ENCODE peak calls at places on chromosome 6, in eight cellular contexts. One of them, this sample, is unnamed.

GRCh38 chr6:109891924-109892323 is 86.2 kb upstream of the GPR6 start:
- DNase-seq in right lobe of liver: no peak
- DNase-seq in heart right ventricle: no peak
- DNase-seq in right cardiac atrium: no peak
- DNase-seq in upper lobe of right lung: no peak
- DNase-seq in pancreas: no peak
- DNase-seq in PC-9: no peak
- DNase-seq in GM23248: no peak
- DNase-seq in this sample: no peak

GRCh38 chr6:31558631-31559500 is 11.5 kb downstream of the NFKBIL1 start:
- DNase-seq in right lobe of liver: peak; percentile 64
- DNase-seq in heart right ventricle: no peak
- DNase-seq in right cardiac atrium: peak; percentile 64
- DNase-seq in upper lobe of right lung: peak; percentile 74
- DNase-seq in pancreas: no peak
- DNase-seq in PC-9: no peak
- DNase-seq in GM23248: peak; percentile 44
- DNase-seq in this sample: no peak

GRCh38 chr6:6058054-6058444 is 51.3 kb upstream of the NRN1 start:
- DNase-seq in right lobe of liver: no peak
- DNase-seq in heart right ventricle: no peak
- DNase-seq in right cardiac atrium: no peak
- DNase-seq in upper lobe of right lung: no peak
- DNase-seq in pancreas: no peak
- DNase-seq in PC-9: no peak
- DNase-seq in GM23248: no peak
- DNase-seq in this sample: no peak

GRCh38 chr6:33779305-33779704 is 9.6 kb downstream of the LEMD2 start:
- DNase-seq in right lobe of liver: no peak
- DNase-seq in heart right ventricle: no peak
- DNase-seq in right cardiac atrium: no peak
- DNase-seq in upper lobe of right lung: no peak
- DNase-seq in pancreas: no peak
- DNase-seq in PC-9: no peak
- DNase-seq in GM23248: no peak
- DNase-seq in this sample: no peak

GRCh38 chr6:80142586-80142985 is 36.1 kb downstream of the BCKDHB start:
- DNase-seq in right lobe of liver: no peak
- DNase-seq in heart right ventricle: no peak
- DNase-seq in right cardiac atrium: no peak
- DNase-seq in upper lobe of right lung: no peak
- DNase-seq in pancreas: no peak
- DNase-seq in PC-9: no peak
- DNase-seq in GM23248: no peak
- DNase-seq in this sample: no peak

GRCh38 chr6:36386495-36387439 is 702 bp downstream of the ETV7 start:
- DNase-seq in right lobe of liver: no peak
- DNase-seq in heart right ventricle: peak; percentile 31
- DNase-seq in right cardiac atrium: peak; percentile 61
- DNase-seq in upper lobe of right lung: peak; percentile 69
- DNase-seq in pancreas: peak; percentile 29
- DNase-seq in PC-9: peak; percentile 29
- DNase-seq in GM23248: peak; percentile 72
- DNase-seq in this sample: peak; percentile 41

GRCh38 chr6:33848498-33848897 is 44.7 kb upstream of the MLN start:
- DNase-seq in right lobe of liver: no peak
- DNase-seq in heart right ventricle: no peak
- DNase-seq in right cardiac atrium: peak; percentile 16
- DNase-seq in upper lobe of right lung: no peak
- DNase-seq in pancreas: no peak
- DNase-seq in PC-9: no peak
- DNase-seq in GM23248: no peak
- DNase-seq in this sample: no peak

GRCh38 chr6:110097443-110097842 is 82.0 kb downstream of the WASF1 start:
- DNase-seq in right lobe of liver: no peak
- DNase-seq in heart right ventricle: no peak
- DNase-seq in right cardiac atrium: no peak
- DNase-seq in upper lobe of right lung: no peak
- DNase-seq in pancreas: no peak
- DNase-seq in PC-9: no peak
- DNase-seq in GM23248: peak; percentile 18
- DNase-seq in this sample: no peak

GRCh38 chr6:19754686-19755085 is 82.5 kb upstream of the ID4 start:
- DNase-seq in right lobe of liver: no peak
- DNase-seq in heart right ventricle: no peak
- DNase-seq in right cardiac atrium: no peak
- DNase-seq in upper lobe of right lung: no peak
- DNase-seq in pancreas: no peak
- DNase-seq in PC-9: no peak
- DNase-seq in GM23248: peak; percentile 32
- DNase-seq in this sample: no peak

GRCh38 chr6:139027620-139028182 is 844 bp upstream of the ABRACL start:
- DNase-seq in right lobe of liver: peak; percentile 71
- DNase-seq in heart right ventricle: no peak
- DNase-seq in right cardiac atrium: no peak
- DNase-seq in upper lobe of right lung: no peak
- DNase-seq in pancreas: no peak
- DNase-seq in PC-9: peak; percentile 14
- DNase-seq in GM23248: peak; percentile 64
- DNase-seq in this sample: no peak

GRCh38 chr6:7561153-7561964 is 19.9 kb downstream of the DSP start:
- DNase-seq in right lobe of liver: peak; percentile 94
- DNase-seq in heart right ventricle: peak; percentile 18
- DNase-seq in right cardiac atrium: no peak
- DNase-seq in upper lobe of right lung: no peak
- DNase-seq in pancreas: peak; percentile 95
- DNase-seq in PC-9: no peak
- DNase-seq in GM23248: peak; percentile 51
- DNase-seq in this sample: no peak

GRCh38 chr6:111828799-111829198 is 44.5 kb downstream of the FYN start:
- DNase-seq in right lobe of liver: no peak
- DNase-seq in heart right ventricle: no peak
- DNase-seq in right cardiac atrium: no peak
- DNase-seq in upper lobe of right lung: no peak
- DNase-seq in pancreas: no peak
- DNase-seq in PC-9: no peak
- DNase-seq in GM23248: no peak
- DNase-seq in this sample: no peak

GRCh38 chr6:112086744-112087135 is 542 bp downstream of the TUBE1 start:
- DNase-seq in right lobe of liver: no peak
- DNase-seq in heart right ventricle: no peak
- DNase-seq in right cardiac atrium: no peak
- DNase-seq in upper lobe of right lung: no peak
- DNase-seq in pancreas: no peak
- DNase-seq in PC-9: no peak
- DNase-seq in GM23248: peak; percentile 72
- DNase-seq in this sample: no peak

GRCh38 chr6:27865952-27866369 is 46.2 kb downstream of the OR2B2 start:
- DNase-seq in right lobe of liver: no peak
- DNase-seq in heart right ventricle: no peak
- DNase-seq in right cardiac atrium: peak; percentile 48
- DNase-seq in upper lobe of right lung: no peak
- DNase-seq in pancreas: no peak
- DNase-seq in PC-9: no peak
- DNase-seq in GM23248: peak; percentile 49
- DNase-seq in this sample: no peak

GRCh38 chr6:27870486-27870885 is 41.7 kb downstream of the OR2B2 start:
- DNase-seq in right lobe of liver: no peak
- DNase-seq in heart right ventricle: no peak
- DNase-seq in right cardiac atrium: no peak
- DNase-seq in upper lobe of right lung: no peak
- DNase-seq in pancreas: no peak
- DNase-seq in PC-9: no peak
- DNase-seq in GM23248: no peak
- DNase-seq in this sample: no peak

GRCh38 chr6:27866370-27867050 is 45.7 kb downstream of the OR2B2 start:
- DNase-seq in right lobe of liver: no peak
- DNase-seq in heart right ventricle: no peak
- DNase-seq in right cardiac atrium: no peak
- DNase-seq in upper lobe of right lung: no peak
- DNase-seq in pancreas: no peak
- DNase-seq in PC-9: peak; percentile 25
- DNase-seq in GM23248: peak; percentile 74
- DNase-seq in this sample: no peak

GRCh38 chr6:27867051-27867940 is 44.9 kb downstream of the OR2B2 start:
- DNase-seq in right lobe of liver: peak; percentile 85
- DNase-seq in heart right ventricle: peak; percentile 53
- DNase-seq in right cardiac atrium: peak; percentile 85
- DNase-seq in upper lobe of right lung: peak; percentile 87
- DNase-seq in pancreas: no peak
- DNase-seq in PC-9: peak; percentile 72
- DNase-seq in GM23248: peak; percentile 85
- DNase-seq in this sample: no peak

DNA sequence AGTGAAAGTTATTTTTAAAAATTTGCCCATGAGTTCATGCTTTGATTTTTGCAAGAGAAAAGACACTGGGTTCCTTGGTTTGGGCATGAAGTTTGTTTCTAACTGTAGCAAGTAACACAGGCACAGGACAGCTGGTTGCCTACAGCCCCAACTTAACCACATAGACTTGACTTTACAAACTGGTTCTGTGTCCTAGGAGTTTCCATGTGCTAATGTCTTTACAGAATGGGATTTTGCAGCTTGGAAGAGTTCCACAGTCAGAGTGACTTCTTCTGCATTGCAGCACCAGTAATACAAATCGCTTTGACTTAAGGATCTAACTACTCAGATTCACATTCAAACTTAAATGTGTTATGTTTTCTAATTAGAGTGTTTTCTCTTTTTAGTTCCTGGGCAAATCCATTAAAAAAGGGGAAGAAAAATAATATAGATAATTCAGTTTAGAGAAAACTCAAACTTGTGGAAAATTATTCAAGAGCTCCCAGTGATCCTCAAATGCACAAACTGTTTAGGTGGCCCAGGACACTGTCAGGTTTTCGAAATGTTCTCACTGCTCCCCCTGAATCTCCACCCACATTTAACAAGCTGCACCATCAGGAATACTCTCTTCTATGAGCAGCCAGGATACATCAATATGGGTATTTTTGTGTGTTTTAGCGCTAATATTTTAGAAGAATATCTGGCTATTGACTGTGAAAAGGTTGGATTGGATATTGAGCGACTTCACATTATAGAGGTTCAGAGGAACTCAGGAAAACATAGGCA is 44.1 kb downstream of the OR2B2 start:
- DNase-seq in right lobe of liver: no peak
- DNase-seq in heart right ventricle: no peak
- DNase-seq in right cardiac atrium: no peak
- DNase-seq in upper lobe of right lung: no peak
- DNase-seq in pancreas: no peak
- DNase-seq in PC-9: no peak
- DNase-seq in GM23248: no peak
- DNase-seq in this sample: no peak
- H3K4me1 ChIP-seq in right lobe of liver: peaks cover 18% of the 10 kb centered on the region
- H3K4me1 ChIP-seq in heart right ventricle: peaks cover 63% of the 10 kb centered on the region
- H3K4me1 ChIP-seq in right cardiac atrium: peaks cover 8% of the 10 kb centered on the region
- H3K4me1 ChIP-seq in upper lobe of right lung: peaks cover 29% of the 10 kb centered on the region
- H3K4me1 ChIP-seq in pancreas: peaks cover 9% of the 10 kb centered on the region
- H3K4me1 ChIP-seq in PC-9: no peaks in the 10 kb centered on the region
- H3K4me1 ChIP-seq in GM23248: peaks cover 7% of the 10 kb centered on the region
- H3K4me1 ChIP-seq in this sample: peaks cover 20% of the 10 kb centered on the region

GRCh38 chr6:134147033-134147533 is 94.7 kb upstream of the SLC2A12 start:
- DNase-seq in right lobe of liver: no peak
- DNase-seq in heart right ventricle: no peak
- DNase-seq in right cardiac atrium: no peak
- DNase-seq in upper lobe of right lung: no peak
- DNase-seq in pancreas: no peak
- DNase-seq in PC-9: no peak
- DNase-seq in GM23248: no peak
- DNase-seq in this sample: no peak

GRCh38 chr6:134148566-134148965 is 96.1 kb upstream of the SLC2A12 start:
- DNase-seq in right lobe of liver: no peak
- DNase-seq in heart right ventricle: no peak
- DNase-seq in right cardiac atrium: no peak
- DNase-seq in upper lobe of right lung: no peak
- DNase-seq in pancreas: no peak
- DNase-seq in PC-9: no peak
- DNase-seq in GM23248: no peak
- DNase-seq in this sample: no peak

GRCh38 chr6:134152767-134153485 is 100.5 kb upstream of the SLC2A12 start:
- DNase-seq in right lobe of liver: no peak
- DNase-seq in heart right ventricle: no peak
- DNase-seq in right cardiac atrium: no peak
- DNase-seq in upper lobe of right lung: no peak
- DNase-seq in pancreas: peak; percentile 35
- DNase-seq in PC-9: no peak
- DNase-seq in GM23248: no peak
- DNase-seq in this sample: no peak
- H3K4me1 ChIP-seq in right lobe of liver: no peaks in the 10 kb centered on the region
- H3K4me1 ChIP-seq in heart right ventricle: no peaks in the 10 kb centered on the region
- H3K4me1 ChIP-seq in right cardiac atrium: no peaks in the 10 kb centered on the region
- H3K4me1 ChIP-seq in upper lobe of right lung: no peaks in the 10 kb centered on the region
- H3K4me1 ChIP-seq in pancreas: peaks cover 5% of the 10 kb centered on the region
- H3K4me1 ChIP-seq in PC-9: no peaks in the 10 kb centered on the region
- H3K4me1 ChIP-seq in GM23248: no peaks in the 10 kb centered on the region
- H3K4me1 ChIP-seq in this sample: no peaks in the 10 kb centered on the region

DNA sequence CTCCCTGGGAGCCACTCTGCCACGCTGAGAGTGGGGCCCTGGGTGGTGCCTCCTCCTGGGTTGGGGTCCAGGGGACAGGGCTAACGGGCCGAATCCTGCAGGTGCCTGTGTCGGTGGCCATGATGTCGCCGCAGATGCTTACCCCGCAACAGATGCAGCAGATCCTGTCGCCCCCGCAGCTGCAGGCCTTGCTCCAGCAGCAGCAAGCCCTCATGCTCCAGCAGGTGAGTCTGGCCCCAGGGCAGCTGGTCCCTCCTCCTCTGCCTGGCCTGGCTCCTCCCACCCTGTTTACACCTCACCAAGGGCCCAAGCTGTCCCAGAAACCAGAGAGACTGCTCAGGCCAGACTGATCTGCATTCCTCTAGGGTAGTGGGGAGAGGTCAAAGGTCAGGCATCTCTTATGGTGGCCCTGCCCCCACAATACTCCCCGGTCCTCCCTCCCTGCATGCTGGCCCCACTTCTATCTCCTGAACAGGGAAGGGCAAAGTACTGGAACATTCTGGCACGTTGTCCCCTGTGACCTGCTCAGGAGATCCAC is 38.6 kb downstream of the FOXP4 start:
- DNase-seq in right lobe of liver: peak; percentile 90
- DNase-seq in heart right ventricle: no peak
- DNase-seq in right cardiac atrium: no peak
- DNase-seq in upper lobe of right lung: no peak
- DNase-seq in pancreas: peak; percentile 72
- DNase-seq in PC-9: peak; percentile 31
- DNase-seq in GM23248: no peak
- DNase-seq in this sample: no peak
- H3K4me1 ChIP-seq in right lobe of liver: peaks cover 37% of the 10 kb centered on the region
- H3K4me1 ChIP-seq in heart right ventricle: peaks cover 10% of the 10 kb centered on the region
- H3K4me1 ChIP-seq in right cardiac atrium: peaks cover 9% of the 10 kb centered on the region
- H3K4me1 ChIP-seq in upper lobe of right lung: no peaks in the 10 kb centered on the region
- H3K4me1 ChIP-seq in pancreas: peaks cover 6% of the 10 kb centered on the region
- H3K4me1 ChIP-seq in PC-9: peaks cover 35% of the 10 kb centered on the region
- H3K4me1 ChIP-seq in GM23248: peaks cover 15% of the 10 kb centered on the region
- H3K4me1 ChIP-seq in this sample: no peaks in the 10 kb centered on the region

DNA sequence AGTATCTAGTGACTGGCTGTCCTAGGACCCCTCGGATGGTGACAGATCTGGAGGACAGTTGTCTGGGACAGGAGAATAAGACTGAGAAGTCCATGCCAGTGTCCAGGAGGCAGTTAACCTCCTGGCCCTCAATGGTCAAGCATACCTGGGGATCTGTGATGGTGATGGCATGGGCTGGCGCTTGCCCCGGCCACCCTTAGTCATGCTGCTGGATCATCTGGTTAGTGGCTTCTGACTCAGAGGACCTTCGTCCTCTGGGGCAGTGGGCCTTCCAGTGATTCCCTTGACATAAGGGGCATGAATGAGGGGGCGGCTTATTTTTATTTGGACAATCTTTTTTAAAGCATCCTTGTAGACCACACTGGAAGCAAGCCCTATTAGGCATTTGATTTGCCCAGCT is 24.0 kb upstream of the SF3B5 start:
- DNase-seq in right lobe of liver: no peak
- DNase-seq in heart right ventricle: no peak
- DNase-seq in right cardiac atrium: no peak
- DNase-seq in upper lobe of right lung: no peak
- DNase-seq in pancreas: no peak
- DNase-seq in PC-9: peak; percentile 58
- DNase-seq in GM23248: peak; percentile 9
- DNase-seq in this sample: no peak
- H3K4me1 ChIP-seq in right lobe of liver: no peaks in the 10 kb centered on the region
- H3K4me1 ChIP-seq in heart right ventricle: peaks cover 11% of the 10 kb centered on the region
- H3K4me1 ChIP-seq in right cardiac atrium: no peaks in the 10 kb centered on the region
- H3K4me1 ChIP-seq in upper lobe of right lung: no peaks in the 10 kb centered on the region
- H3K4me1 ChIP-seq in pancreas: no peaks in the 10 kb centered on the region
- H3K4me1 ChIP-seq in PC-9: no peaks in the 10 kb centered on the region
- H3K4me1 ChIP-seq in GM23248: no peaks in the 10 kb centered on the region
- H3K4me1 ChIP-seq in this sample: no peaks in the 10 kb centered on the region